ENCODE peak calls at places on chromosomes 6 and 20, in eight cellular contexts. S, N, U, J, E, F, R and W are unnamed samples.

GRCh38 chr20:48656661-48657211 is 171.1 kb downstream of the PREX1 start:
- DNase-seq in S (no peak), J (no peak), N (no peak), U (no peak), F (no peak), R (no peak), E (no peak), W (no peak)

GRCh38 chr6:28983838-28984237 is 21.3 kb downstream of the ZNF311 start:
- DNase-seq in S (no peak), N (no peak), E (no peak), F (no peak), J (no peak), R (no peak), U (no peak), W (no peak)

GRCh38 chr6:61909541-61909940 is 376.5 kb downstream of the KHDRBS2 start:
- DNase-seq in F (no peak), E (no peak), N (no peak), U (no peak), J (no peak), R (no peak), S (no peak), W (no peak)

GRCh38 chr20:23228912-23229311 is 121.7 kb upstream of the NXT1 start:
- DNase-seq in R (peak), U (no peak), N (peak), F (no peak), S (no peak), J (no peak), E (no peak), W (no peak)

GRCh38 chr6:123803862-123804681 is at the start of gene NKAIN2:
- DNase-seq in F (no peak), S (peak), J (peak), R (no peak), N (peak), U (no peak), E (no peak), W (no peak)

GRCh38 chr6:83176256-83176655 is 16.8 kb downstream of the PGM3 start:
- DNase-seq in N (no peak), F (no peak), R (no peak), U (no peak), J (no peak), S (no peak), E (no peak), W (no peak)

GRCh38 chr6:45610832-45611231 is 233.1 kb upstream of the SUPT3H start:
- DNase-seq in R (no peak), E (no peak), N (no peak), U (no peak), S (no peak), F (no peak), J (no peak), W (no peak)

GRCh38 chr20:63103402-63104311 is 96.9 kb upstream of the BHLHE23 start:
- DNase-seq in J (no peak), E (no peak), R (no peak), F (no peak), S (peak), U (no peak), N (no peak), W (no peak)

GRCh38 chr20:59159091-59159821 is 4.4 kb upstream of the ZNF831 start:
- DNase-seq in S (peak), R (no peak), J (no peak), F (no peak), U (peak), E (no peak), N (no peak), W (no peak)

GRCh38 chr6:142945446-142946180 is 637 bp upstream of the HIVEP2 start:
- DNase-seq in R (no peak), E (no peak), J (no peak), F (no peak), S (peak), U (peak), N (peak), W (peak)

GRCh38 chr20:37228111-37228510 is 33.5 kb downstream of the GHRH start:
- DNase-seq in U (no peak), J (no peak), R (peak), N (no peak), F (no peak), E (no peak), S (no peak), W (no peak)

GRCh38 chr20:25022680-25023079 is 30.1 kb upstream of the APMAP start:
- DNase-seq in F (peak), J (peak), S (no peak), N (no peak), E (no peak), U (no peak), R (peak), W (no peak)

GRCh38 chr20:37075932-37076685 is 19.7 kb downstream of the RBL1 start:
- DNase-seq in N (no peak), U (no peak), R (no peak), S (peak), J (no peak), F (no peak), E (no peak), W (no peak)

GRCh38 chr6:105511639-105512038 is 108.8 kb upstream of the PREP start:
- DNase-seq in E (no peak), N (no peak), J (no peak), F (no peak), U (no peak), S (no peak), R (no peak), W (no peak)

GRCh38 chr20:57323034-57323433 is 6.6 kb upstream of the SPO11 start:
- DNase-seq in N (peak), J (no peak), R (peak), S (no peak), F (no peak), U (no peak), E (no peak), W (peak)

GRCh38 chr6:41602864-41603608 is 35.2 kb upstream of the MDFI start:
- DNase-seq in E (peak), U (peak), F (peak), N (peak), R (peak), S (peak), J (peak), W (peak)

GRCh38 chr20:24755411-24755922 is 193.6 kb upstream of the CST7 start:
- DNase-seq in S (no peak), J (no peak), U (no peak), F (no peak), N (peak), R (peak), E (no peak), W (no peak)

GRCh38 chr6:167731731-167732422 is 94.8 kb upstream of the AFDN start:
- DNase-seq in U (no peak), N (no peak), S (no peak), F (no peak), E (no peak), J (no peak), R (no peak), W (no peak)

GRCh38 chr6:67630146-67630545 is 1004.9 kb upstream of the ADGRB3 start:
- DNase-seq in R (peak), N (peak), E (peak), S (no peak), F (no peak), U (no peak), J (no peak), W (no peak)

GRCh38 chr6:105981888-105982358 is 104.2 kb upstream of the PRDM1 start:
- DNase-seq in F (no peak), U (no peak), R (no peak), S (no peak), J (no peak), N (no peak), E (no peak), W (no peak)

GRCh38 chr6:135358251-135358821 is 139.2 kb downstream of the AHI1 start:
- DNase-seq in R (peak), J (no peak), S (no peak), F (no peak), U (no peak), N (peak), E (peak), W (peak)

GRCh38 chr6:42007753-42008528 is 42.4 kb upstream of the TAF8 start:
- DNase-seq in S (no peak), J (peak), N (peak), F (no peak), E (no peak), U (peak), R (no peak), W (no peak)

GRCh38 chr20:49685809-49686208 is 27.9 kb downstream of the B4GALT5 start:
- DNase-seq in U (no peak), R (peak), E (no peak), S (no peak), N (peak), J (no peak), F (no peak), W (peak)